ENCODE peak calls at places on chromosomes 6 and 20, in six cellular contexts. K is neural progenitor cell, W is HCT116, T is MM.1S, E is Karpas-422, N is astrocyte. B is an unnamed sample.

GRCh38 chr20:49248301-49248700 is 29.1 kb downstream of the DDX27 start:
- DNase-seq in K (no peak), W (no peak), T (no peak), E (no peak), N (no peak), B (no peak)

GRCh38 chr20:46253391-46253790 is 54.9 kb downstream of the CDH22 start:
- DNase-seq in K (peak; percentile 64), W (peak; percentile 26), T (no peak), E (no peak), N (no peak), B (peak; percentile 88)

GRCh38 chr20:4769328-4769727 is 47.6 kb downstream of the PRND start:
- DNase-seq in K (no peak), W (no peak), T (no peak), E (no peak), N (no peak), B (no peak)

GRCh38 chr6:109186012-109186411 is 90.7 kb downstream of the CEP57L1 start:
- DNase-seq in K (no peak), W (no peak), T (no peak), E (no peak), N (no peak), B (no peak)

GRCh38 chr6:53647437-53648094 is 18.0 kb downstream of the KLHL31 start:
- DNase-seq in K (no peak), W (no peak), T (peak; percentile 65), E (peak; percentile 65), N (no peak), B (no peak)

GRCh38 chr6:98957440-98957839 is 9.7 kb upstream of the FBXL4 start:
- DNase-seq in K (no peak), W (peak; percentile 33), T (no peak), E (no peak), N (peak; percentile 78), B (no peak)

GRCh38 chr6:13715444-13715883 is 3.8 kb upstream of the RANBP9 start:
- DNase-seq in K (no peak), W (no peak), T (no peak), E (no peak), N (no peak), B (no peak)

GRCh38 chr6:108030223-108030622 is 44.3 kb downstream of the OSTM1 start:
- DNase-seq in K (peak; percentile 28), W (no peak), T (no peak), E (no peak), N (no peak), B (no peak)

GRCh38 chr20:33443006-33443511 is 504 bp downstream of the SNTA1 start:
- DNase-seq in K (no peak), W (no peak), T (peak; percentile 22), E (peak; percentile 72), N (no peak), B (no peak)

GRCh38 chr6:138752017-138752416 is 21.6 kb upstream of the CCDC28A start:
- DNase-seq in K (peak; percentile 45), W (no peak), T (no peak), E (no peak), N (no peak), B (no peak)

GRCh38 chr6:1624071-1624847 is 14.5 kb downstream of the FOXC1 start:
- DNase-seq in K (peak; percentile 71), W (no peak), T (no peak), E (no peak), N (no peak), B (peak; percentile 96)

GRCh38 chr6:163759542-163759941 is 345.0 kb downstream of the QKI start:
- DNase-seq in K (no peak), W (no peak), T (no peak), E (no peak), N (peak; percentile 53), B (no peak)

GRCh38 chr20:1309439-1309847 is 19.5 kb downstream of the SDCBP2 start:
- DNase-seq in K (no peak), W (no peak), T (no peak), E (no peak), N (no peak), B (peak; percentile 25)

GRCh38 chr6:131082335-131082734 is 19.3 kb upstream of the EPB41L2 start:
- DNase-seq in K (no peak), W (no peak), T (no peak), E (no peak), N (no peak), B (no peak)

GRCh38 chr6:18186033-18186432 is 30.8 kb downstream of the KDM1B start:
- DNase-seq in K (peak; percentile 28), W (no peak), T (no peak), E (no peak), N (no peak), B (no peak)

GRCh38 chr6:169622618-169623017 is 79.2 kb downstream of the WDR27 start:
- DNase-seq in K (no peak), W (no peak), T (no peak), E (no peak), N (no peak), B (no peak)

GRCh38 chr6:169620171-169621125 is 81.4 kb downstream of the WDR27 start:
- DNase-seq in K (no peak), W (no peak), T (no peak), E (no peak), N (peak; percentile 78), B (no peak)

GRCh38 chr6:169623343-169623742 is 78.5 kb downstream of the WDR27 start:
- DNase-seq in K (no peak), W (no peak), T (no peak), E (no peak), N (no peak), B (no peak)

GRCh38 chr6:169619650-169620049 is 82.2 kb downstream of the WDR27 start:
- DNase-seq in K (peak; percentile 24), W (no peak), T (no peak), E (no peak), N (peak; percentile 35), B (no peak)

DNA sequence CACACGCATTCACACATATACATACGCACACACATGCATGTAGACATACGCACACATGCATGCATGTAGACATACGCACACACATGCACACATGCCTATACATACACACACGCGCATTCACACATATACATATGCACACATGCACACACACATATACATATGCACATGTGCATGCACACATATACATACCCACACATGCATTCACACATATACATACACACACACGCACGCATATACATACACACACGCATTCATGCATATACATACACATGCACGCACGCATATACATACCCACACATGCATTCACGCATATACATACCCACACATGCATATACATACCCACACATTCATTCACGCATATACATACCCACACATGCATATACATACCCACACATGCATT is 80.5 kb downstream of the WDR27 start:
- DNase-seq in K (no peak), W (no peak), T (no peak), E (no peak), N (no peak), B (no peak)
- H3K4me1 ChIP-seq in K (peaks cover 20% of the 10 kb centered on the region), W (no peaks in the 10 kb centered on the region), T (no peaks in the 10 kb centered on the region), E (peaks cover 11% of the 10 kb centered on the region), N (peaks cover 22% of the 10 kb centered on the region), B (peaks cover 28% of the 10 kb centered on the region)

GRCh38 chr6:38266921-38267354 is 372.8 kb downstream of the BTBD9 start:
- DNase-seq in K (peak; percentile 12), W (no peak), T (no peak), E (no peak), N (no peak), B (no peak)

GRCh38 chr6:38262041-38262440 is 377.7 kb downstream of the BTBD9 start:
- DNase-seq in K (no peak), W (no peak), T (no peak), E (no peak), N (peak; percentile 94), B (peak; percentile 50)

GRCh38 chr6:38261626-38262025 is 378.1 kb downstream of the BTBD9 start:
- DNase-seq in K (no peak), W (no peak), T (no peak), E (no peak), N (no peak), B (peak; percentile 23)

GRCh38 chr6:38262609-38263008 is 377.1 kb downstream of the BTBD9 start:
- DNase-seq in K (no peak), W (no peak), T (no peak), E (no peak), N (peak; percentile 83), B (peak; percentile 69)

DNA sequence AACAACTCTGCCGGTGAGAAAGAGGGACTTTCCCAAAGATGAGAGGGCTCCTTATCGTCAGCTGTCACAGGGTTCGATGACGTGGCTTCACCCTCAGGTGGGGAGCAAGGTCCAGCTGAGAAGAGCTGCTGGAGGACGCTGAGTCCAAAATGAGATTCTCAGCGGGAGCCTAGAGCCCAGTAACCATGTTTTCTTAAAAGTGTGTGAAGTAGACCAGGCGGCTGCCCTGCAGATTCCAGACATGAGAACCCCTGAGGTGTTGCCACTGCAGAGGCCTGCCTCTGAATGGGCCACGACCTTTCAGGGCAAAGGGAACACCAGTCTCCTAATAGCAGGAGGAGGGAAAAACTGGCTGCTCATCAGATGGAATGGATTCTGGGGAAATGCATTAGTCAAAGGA is 375.1 kb downstream of the BTBD9 start:
- DNase-seq in K (peak; percentile 60), W (no peak), T (no peak), E (no peak), N (no peak), B (no peak)
- H3K4me2 ChIP-seq in K (peak overlapping the region; percentile 33), W (no peak overlapping the region), T (no peak overlapping the region), E (no peak overlapping the region), N (peak overlapping the region; percentile 7), B (no peak overlapping the region)

GRCh38 chr6:73774311-73774766 is 78.3 kb downstream of the CD109 start:
- DNase-seq in K (no peak), W (peak; percentile 22), T (no peak), E (no peak), N (peak; percentile 88), B (peak; percentile 91)
- H3K27ac ChIP-seq in K (no peak overlapping the region), W (no peak overlapping the region), T (no peak overlapping the region), E (no peak overlapping the region), N (peak overlapping the region; percentile 50), B (peak overlapping the region; percentile 72)

GRCh38 chr20:63952769-63953168 is 3.4 kb downstream of the UCKL1 start:
- DNase-seq in K (no peak), W (no peak), T (no peak), E (no peak), N (no peak), B (no peak)

GRCh38 chr20:63953764-63954429 is 2.3 kb downstream of the UCKL1 start:
- DNase-seq in K (no peak), W (no peak), T (no peak), E (no peak), N (no peak), B (no peak)

GRCh38 chr20:63950701-63951397 is 5.4 kb downstream of the UCKL1 start:
- DNase-seq in K (no peak), W (no peak), T (no peak), E (no peak), N (no peak), B (no peak)

GRCh38 chr20:63952210-63952535 is 4.0 kb downstream of the UCKL1 start:
- DNase-seq in K (no peak), W (no peak), T (no peak), E (no peak), N (no peak), B (no peak)

DNA sequence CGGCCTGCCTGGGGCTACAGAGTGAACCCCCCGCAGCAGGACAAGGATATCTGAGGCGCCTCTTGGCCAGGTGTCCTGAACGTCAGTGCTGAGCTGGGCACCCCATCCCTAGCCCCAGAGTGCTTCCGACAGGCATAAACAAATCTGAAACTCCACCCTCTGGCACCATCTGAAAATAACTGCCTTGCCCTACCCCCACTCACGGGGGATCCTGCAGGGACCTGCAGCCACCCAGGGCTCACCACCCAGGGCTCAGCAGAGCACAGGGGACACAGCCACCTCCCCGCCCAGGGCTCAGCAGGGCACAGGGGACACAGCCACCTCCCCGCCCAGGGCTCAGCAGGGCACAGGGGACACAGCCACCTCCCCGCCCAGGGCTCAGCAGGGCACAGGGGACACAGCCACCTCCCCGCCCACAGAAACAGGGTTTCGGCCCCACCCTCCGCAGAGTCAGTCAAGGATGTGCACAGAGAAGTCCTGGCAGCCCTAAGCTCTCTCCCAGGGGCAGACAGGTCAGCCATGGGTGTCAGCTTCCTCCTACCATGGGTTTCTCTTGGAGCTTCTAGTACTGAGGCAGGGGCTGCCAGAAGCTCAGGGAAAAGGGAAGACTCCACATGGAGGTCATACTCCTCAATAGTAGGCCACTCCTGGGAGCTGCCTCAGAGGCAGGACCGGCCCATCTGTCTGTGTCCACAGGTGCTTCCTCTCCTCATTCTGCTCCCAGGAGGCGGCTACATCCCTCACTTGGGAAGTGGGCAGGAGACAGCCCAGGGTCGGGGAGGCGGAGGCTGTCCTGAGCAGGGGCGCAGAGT is 4.6 kb downstream of the UCKL1 start:
- DNase-seq in K (no peak), W (no peak), T (peak; percentile 71), E (no peak), N (no peak), B (no peak)
- H3K4me1 ChIP-seq in K (peaks cover 18% of the 10 kb centered on the region), W (peaks cover 14% of the 10 kb centered on the region), T (peaks cover 38% of the 10 kb centered on the region), E (peaks cover 63% of the 10 kb centered on the region), N (peaks cover 21% of the 10 kb centered on the region), B (peaks cover 14% of the 10 kb centered on the region)